ENCODE peak calls at places on chromosomes 1 and 21, in seven cellular contexts. One of them, this sample, is unnamed. For H3K9me3 and H3K27me3, the result is how much of the 10 kb centered on the place peaks cover.

GRCh38 chr1:17192394-17193221 is 12.3 kb upstream of the PADI1 start:
- DNase-seq in astrocyte: peak
- DNase-seq in uterus: no peak
- DNase-seq in fibroblast of lung: no peak
- DNase-seq in SK-N-SH: no peak
- DNase-seq in CD4-positive, alpha-beta T cell: no peak
- DNase-seq in AG04450: no peak
- DNase-seq in this sample: no peak

GRCh38 chr1:56964349-56964748 is 1.5 kb downstream of the C8B start:
- DNase-seq in astrocyte: no peak
- DNase-seq in uterus: no peak
- DNase-seq in fibroblast of lung: no peak
- DNase-seq in SK-N-SH: no peak
- DNase-seq in CD4-positive, alpha-beta T cell: no peak
- DNase-seq in AG04450: no peak
- DNase-seq in this sample: no peak

GRCh38 chr1:227776277-227776676 is 39.2 kb upstream of the PRSS38 start:
- DNase-seq in astrocyte: peak
- DNase-seq in uterus: no peak
- DNase-seq in fibroblast of lung: peak
- DNase-seq in SK-N-SH: no peak
- DNase-seq in CD4-positive, alpha-beta T cell: no peak
- DNase-seq in AG04450: no peak
- DNase-seq in this sample: no peak

GRCh38 chr21:41823166-41823565 is 56.0 kb downstream of the PRDM15 start:
- DNase-seq in astrocyte: no peak
- DNase-seq in uterus: no peak
- DNase-seq in fibroblast of lung: no peak
- DNase-seq in SK-N-SH: no peak
- DNase-seq in CD4-positive, alpha-beta T cell: no peak
- DNase-seq in AG04450: no peak
- DNase-seq in this sample: no peak

GRCh38 chr1:225447649-225448048 is 19.8 kb upstream of the LBR start:
- DNase-seq in astrocyte: no peak
- DNase-seq in uterus: peak
- DNase-seq in fibroblast of lung: peak
- DNase-seq in SK-N-SH: no peak
- DNase-seq in CD4-positive, alpha-beta T cell: no peak
- DNase-seq in AG04450: no peak
- DNase-seq in this sample: no peak

GRCh38 chr1:155888481-155888880 is 22.7 kb downstream of the RIT1 start:
- DNase-seq in astrocyte: peak
- DNase-seq in uterus: no peak
- DNase-seq in fibroblast of lung: no peak
- DNase-seq in SK-N-SH: no peak
- DNase-seq in CD4-positive, alpha-beta T cell: no peak
- DNase-seq in AG04450: no peak
- DNase-seq in this sample: no peak

GRCh38 chr1:22275626-22276395 is 132.9 kb upstream of the WNT4 start:
- DNase-seq in astrocyte: peak
- DNase-seq in uterus: peak
- DNase-seq in fibroblast of lung: peak
- DNase-seq in SK-N-SH: peak
- DNase-seq in CD4-positive, alpha-beta T cell: peak
- DNase-seq in AG04450: peak
- DNase-seq in this sample: peak

GRCh38 chr21:35206141-35207125 is 157.3 kb upstream of the RUNX1 start:
- DNase-seq in astrocyte: no peak
- DNase-seq in uterus: no peak
- DNase-seq in fibroblast of lung: no peak
- DNase-seq in SK-N-SH: no peak
- DNase-seq in CD4-positive, alpha-beta T cell: no peak
- DNase-seq in AG04450: no peak
- DNase-seq in this sample: peak

GRCh38 chr21:15515908-15516307 is 213.9 kb upstream of the USP25 start:
- DNase-seq in astrocyte: no peak
- DNase-seq in uterus: no peak
- DNase-seq in fibroblast of lung: no peak
- DNase-seq in SK-N-SH: no peak
- DNase-seq in CD4-positive, alpha-beta T cell: no peak
- DNase-seq in AG04450: no peak
- DNase-seq in this sample: no peak

GRCh38 chr1:115544131-115544530 is 97.6 kb upstream of the VANGL1 start:
- DNase-seq in astrocyte: peak
- DNase-seq in uterus: no peak
- DNase-seq in fibroblast of lung: peak
- DNase-seq in SK-N-SH: no peak
- DNase-seq in CD4-positive, alpha-beta T cell: no peak
- DNase-seq in AG04450: no peak
- DNase-seq in this sample: no peak

GRCh38 chr1:220673921-220674320 is 16.2 kb upstream of the C1orf115 start:
- DNase-seq in astrocyte: no peak
- DNase-seq in uterus: no peak
- DNase-seq in fibroblast of lung: no peak
- DNase-seq in SK-N-SH: no peak
- DNase-seq in CD4-positive, alpha-beta T cell: no peak
- DNase-seq in AG04450: no peak
- DNase-seq in this sample: no peak

GRCh38 chr1:198696211-198696610 is 57.4 kb downstream of the PTPRC start:
- DNase-seq in astrocyte: no peak
- DNase-seq in uterus: no peak
- DNase-seq in fibroblast of lung: no peak
- DNase-seq in SK-N-SH: no peak
- DNase-seq in CD4-positive, alpha-beta T cell: no peak
- DNase-seq in AG04450: no peak
- DNase-seq in this sample: no peak

GRCh38 chr21:34965200-34966174 is 83.6 kb downstream of the RUNX1 start:
- DNase-seq in astrocyte: peak
- DNase-seq in uterus: no peak
- DNase-seq in fibroblast of lung: peak
- DNase-seq in SK-N-SH: no peak
- DNase-seq in CD4-positive, alpha-beta T cell: no peak
- DNase-seq in AG04450: peak
- DNase-seq in this sample: no peak

GRCh38 chr1:152519876-152520275 is 5.6 kb downstream of the CRCT1 start:
- DNase-seq in astrocyte: no peak
- DNase-seq in uterus: no peak
- DNase-seq in fibroblast of lung: no peak
- DNase-seq in SK-N-SH: no peak
- DNase-seq in CD4-positive, alpha-beta T cell: no peak
- DNase-seq in AG04450: no peak
- DNase-seq in this sample: no peak

GRCh38 chr1:217026506-217026905 is 303.3 kb upstream of the ESRRG start:
- DNase-seq in astrocyte: peak
- DNase-seq in uterus: no peak
- DNase-seq in fibroblast of lung: no peak
- DNase-seq in SK-N-SH: no peak
- DNase-seq in CD4-positive, alpha-beta T cell: no peak
- DNase-seq in AG04450: no peak
- DNase-seq in this sample: no peak

GRCh38 chr1:17873007-17873675 is 118.0 kb downstream of the ACTL8 start:
- DNase-seq in astrocyte: no peak
- DNase-seq in uterus: no peak
- DNase-seq in fibroblast of lung: no peak
- DNase-seq in SK-N-SH: no peak
- DNase-seq in CD4-positive, alpha-beta T cell: no peak
- DNase-seq in AG04450: no peak
- DNase-seq in this sample: no peak

GRCh38 chr1:1179339-1179982 is 5.8 kb downstream of the TTLL10 start:
- DNase-seq in astrocyte: no peak
- DNase-seq in uterus: no peak
- DNase-seq in fibroblast of lung: no peak
- DNase-seq in SK-N-SH: peak
- DNase-seq in CD4-positive, alpha-beta T cell: no peak
- DNase-seq in AG04450: no peak
- DNase-seq in this sample: no peak

GRCh38 chr1:212727386-212728181 is 27.9 kb upstream of the BATF3 start:
- DNase-seq in astrocyte: peak
- DNase-seq in uterus: no peak
- DNase-seq in fibroblast of lung: peak
- DNase-seq in SK-N-SH: no peak
- DNase-seq in CD4-positive, alpha-beta T cell: no peak
- DNase-seq in AG04450: no peak
- DNase-seq in this sample: no peak

GRCh38 chr1:181141431-181141910 is 53.0 kb downstream of the IER5 start:
- DNase-seq in astrocyte: peak
- DNase-seq in uterus: no peak
- DNase-seq in fibroblast of lung: peak
- DNase-seq in SK-N-SH: no peak
- DNase-seq in CD4-positive, alpha-beta T cell: no peak
- DNase-seq in AG04450: no peak
- DNase-seq in this sample: no peak

GRCh38 chr1:152034654-152035405 is 2.0 kb downstream of the S100A11 start:
- DNase-seq in astrocyte: peak
- DNase-seq in uterus: peak
- DNase-seq in fibroblast of lung: peak
- DNase-seq in SK-N-SH: peak
- DNase-seq in CD4-positive, alpha-beta T cell: peak
- DNase-seq in AG04450: no peak
- DNase-seq in this sample: no peak

GRCh38 chr1:8661185-8662110 is 156.0 kb downstream of the RERE start:
- DNase-seq in astrocyte: peak
- DNase-seq in uterus: peak
- DNase-seq in fibroblast of lung: peak
- DNase-seq in SK-N-SH: no peak
- DNase-seq in CD4-positive, alpha-beta T cell: no peak
- DNase-seq in AG04450: peak
- DNase-seq in this sample: no peak

GRCh38 chr1:4653796-4654715 is at the start of gene AJAP1:
- DNase-seq in astrocyte: no peak
- DNase-seq in uterus: no peak
- DNase-seq in fibroblast of lung: no peak
- DNase-seq in SK-N-SH: peak
- DNase-seq in CD4-positive, alpha-beta T cell: no peak
- DNase-seq in AG04450: no peak
- DNase-seq in this sample: peak

GRCh38 chr21:44494956-44495355 is 39.6 kb downstream of the LRRC3 start:
- DNase-seq in astrocyte: no peak
- DNase-seq in uterus: no peak
- DNase-seq in fibroblast of lung: no peak
- DNase-seq in SK-N-SH: no peak
- DNase-seq in CD4-positive, alpha-beta T cell: no peak
- DNase-seq in AG04450: no peak
- DNase-seq in this sample: no peak
- H3K9me3 ChIP-seq in astrocyte: under half
- H3K9me3 ChIP-seq in uterus: under half
- H3K9me3 ChIP-seq in fibroblast of lung: under half
- H3K9me3 ChIP-seq in SK-N-SH: under half
- H3K9me3 ChIP-seq in CD4-positive, alpha-beta T cell: under half
- H3K9me3 ChIP-seq in AG04450: under half
- H3K9me3 ChIP-seq in this sample: under half

GRCh38 chr1:183457449-183457848 is 14.8 kb upstream of the SMG7 start:
- DNase-seq in astrocyte: no peak
- DNase-seq in uterus: no peak
- DNase-seq in fibroblast of lung: no peak
- DNase-seq in SK-N-SH: no peak
- DNase-seq in CD4-positive, alpha-beta T cell: no peak
- DNase-seq in AG04450: no peak
- DNase-seq in this sample: no peak
- H3K27me3 ChIP-seq in astrocyte: under half
- H3K27me3 ChIP-seq in uterus: under half
- H3K27me3 ChIP-seq in fibroblast of lung: under half
- H3K27me3 ChIP-seq in SK-N-SH: under half
- H3K27me3 ChIP-seq in CD4-positive, alpha-beta T cell: under half
- H3K27me3 ChIP-seq in AG04450: under half
- H3K27me3 ChIP-seq in this sample: under half

GRCh38 chr1:248737457-248737856 is 18.1 kb downstream of the LYPD8 start:
- DNase-seq in astrocyte: no peak
- DNase-seq in uterus: no peak
- DNase-seq in fibroblast of lung: no peak
- DNase-seq in SK-N-SH: no peak
- DNase-seq in CD4-positive, alpha-beta T cell: no peak
- DNase-seq in AG04450: no peak
- DNase-seq in this sample: no peak

GRCh38 chr1:248739580-248740205 is 15.9 kb downstream of the LYPD8 start:
- DNase-seq in astrocyte: no peak
- DNase-seq in uterus: no peak
- DNase-seq in fibroblast of lung: no peak
- DNase-seq in SK-N-SH: no peak
- DNase-seq in CD4-positive, alpha-beta T cell: no peak
- DNase-seq in AG04450: no peak
- DNase-seq in this sample: no peak

GRCh38 chr1:248740876-248741275 is 14.7 kb downstream of the LYPD8 start:
- DNase-seq in astrocyte: no peak
- DNase-seq in uterus: no peak
- DNase-seq in fibroblast of lung: no peak
- DNase-seq in SK-N-SH: no peak
- DNase-seq in CD4-positive, alpha-beta T cell: no peak
- DNase-seq in AG04450: no peak
- DNase-seq in this sample: no peak

DNA sequence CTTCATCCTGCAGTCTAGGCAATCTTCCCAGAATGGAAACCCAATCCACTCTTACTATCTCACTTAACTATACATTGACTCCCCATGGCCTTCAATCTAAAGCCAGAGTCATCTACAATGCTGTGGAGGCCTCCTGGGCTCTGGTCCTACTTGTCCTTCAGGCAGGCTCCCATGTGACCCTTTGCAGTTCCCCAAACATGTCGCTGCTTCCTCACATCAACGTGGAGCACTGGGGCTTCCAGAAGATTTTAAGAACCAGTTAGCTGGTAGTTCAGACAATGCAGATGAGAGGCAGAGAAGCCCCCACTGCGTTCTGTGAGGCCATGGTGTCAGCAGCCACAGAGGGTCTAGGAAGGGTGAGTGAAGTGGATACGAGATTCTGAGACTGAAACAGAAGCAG is 18.6 kb downstream of the LYPD8 start:
- DNase-seq in astrocyte: no peak
- DNase-seq in uterus: no peak
- DNase-seq in fibroblast of lung: no peak
- DNase-seq in SK-N-SH: no peak
- DNase-seq in CD4-positive, alpha-beta T cell: no peak
- DNase-seq in AG04450: no peak
- DNase-seq in this sample: no peak
- H3K9me3 ChIP-seq in astrocyte: under half
- H3K9me3 ChIP-seq in uterus: under half
- H3K9me3 ChIP-seq in fibroblast of lung: under half
- H3K9me3 ChIP-seq in SK-N-SH: under half
- H3K9me3 ChIP-seq in CD4-positive, alpha-beta T cell: under half
- H3K9me3 ChIP-seq in AG04450: under half
- H3K9me3 ChIP-seq in this sample: under half

DNA sequence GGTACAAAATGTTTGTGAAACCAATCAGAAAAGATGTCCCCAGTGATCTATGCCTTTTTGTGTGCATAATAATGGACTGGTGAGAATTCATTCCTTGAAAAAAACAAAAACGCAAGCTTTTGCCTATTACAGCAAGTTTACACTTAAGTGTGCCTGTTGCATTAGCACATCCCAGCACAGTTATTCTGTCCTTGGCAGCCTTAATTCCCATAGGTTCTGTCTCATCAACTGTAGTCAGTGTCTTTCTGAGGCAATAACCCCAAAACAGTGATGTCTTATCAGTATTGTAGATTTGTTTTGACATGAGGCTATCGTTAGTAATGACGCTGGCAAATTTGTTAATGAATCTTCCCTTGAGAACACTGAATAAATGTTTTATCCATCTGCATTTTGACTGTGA is 109.9 kb upstream of the KCTD3 start:
- DNase-seq in astrocyte: no peak
- DNase-seq in uterus: no peak
- DNase-seq in fibroblast of lung: no peak
- DNase-seq in SK-N-SH: no peak
- DNase-seq in CD4-positive, alpha-beta T cell: no peak
- DNase-seq in AG04450: no peak
- DNase-seq in this sample: no peak
- H3K27me3 ChIP-seq in astrocyte: under half
- H3K27me3 ChIP-seq in uterus: under half
- H3K27me3 ChIP-seq in fibroblast of lung: under half
- H3K27me3 ChIP-seq in SK-N-SH: under half
- H3K27me3 ChIP-seq in CD4-positive, alpha-beta T cell: under half
- H3K27me3 ChIP-seq in AG04450: under half
- H3K27me3 ChIP-seq in this sample: under half